ENCODE peak calls at places on chromosomes 11 and 22, in five cellular contexts. G is thyroid gland, Y is A549, D is prostate gland, E is neural progenitor cell. I is an unnamed sample.

GRCh38 chr22:29600846-29601245 is 2.6 kb upstream of the NF2 start:
- DNase-seq in G (no peak), Y (no peak), D (no peak), E (no peak), I (no peak)

GRCh38 chr11:20443596-20443995 is 56.1 kb downstream of the PRMT3 start:
- DNase-seq in G (no peak), Y (peak), D (no peak), E (peak), I (no peak)

GRCh38 chr11:468493-468892 is 18.4 kb downstream of the PTDSS2 start:
- DNase-seq in G (no peak), Y (no peak), D (no peak), E (no peak), I (no peak)

GRCh38 chr11:111795333-111795985 is 29.3 kb upstream of the PPP2R1B start:
- DNase-seq in G (no peak), Y (no peak), D (no peak), E (no peak), I (no peak)

GRCh38 chr11:100687630-100688395 is 725 bp downstream of the ARHGAP42 start:
- DNase-seq in G (peak), Y (peak), D (peak), E (peak), I (peak)

GRCh38 chr11:10481567-10482349 is 26.7 kb downstream of the AMPD3 start:
- DNase-seq in G (no peak), Y (no peak), D (no peak), E (no peak), I (no peak)

GRCh38 chr22:31829505-31829904 is 75.7 kb downstream of the DEPDC5 start:
- DNase-seq in G (no peak), Y (peak), D (no peak), E (no peak), I (no peak)

GRCh38 chr11:114163830-114164401 is 104.4 kb downstream of the ZBTB16 start:
- DNase-seq in G (no peak), Y (no peak), D (peak), E (no peak), I (no peak)

GRCh38 chr11:127350476-127350875 is 349.9 kb upstream of the KIRREL3 start:
- DNase-seq in G (no peak), Y (no peak), D (no peak), E (no peak), I (no peak)

GRCh38 chr11:63595296-63595695 is 18.9 kb downstream of the PLAAT3 start:
- DNase-seq in G (no peak), Y (no peak), D (no peak), E (no peak), I (no peak)

GRCh38 chr11:60978546-60979380 is 7.3 kb downstream of the CD6 start:
- DNase-seq in G (no peak), Y (no peak), D (no peak), E (no peak), I (no peak)

GRCh38 chr22:29259253-29259899 is 8.4 kb downstream of the RHBDD3 start:
- DNase-seq in G (no peak), Y (peak), D (no peak), E (peak), I (no peak)

GRCh38 chr22:27299181-27300085 is 502.1 kb downstream of the MN1 start:
- DNase-seq in G (no peak), Y (no peak), D (no peak), E (peak), I (no peak)

GRCh38 chr11:67311556-67312082 is 8.3 kb downstream of the SSH3 start:
- DNase-seq in G (no peak), Y (no peak), D (no peak), E (no peak), I (no peak)

GRCh38 chr11:17354070-17354924 is 2.7 kb downstream of the NCR3LG1 start:
- DNase-seq in G (peak), Y (peak), D (peak), E (peak), I (peak)

GRCh38 chr22:44202261-44202789 is 21.6 kb downstream of the PARVG start:
- DNase-seq in G (no peak), Y (no peak), D (no peak), E (no peak), I (no peak)

GRCh38 chr11:21546715-21547114 is 646.2 kb upstream of the ANO5 start:
- DNase-seq in G (no peak), Y (no peak), D (no peak), E (no peak), I (no peak)

GRCh38 chr11:46489668-46490560 is 98.3 kb upstream of the CHRM4 start:
- DNase-seq in G (no peak), Y (peak), D (no peak), E (peak), I (peak)

GRCh38 chr11:67352546-67353316 is 615 bp downstream of the POLD4 start:
- DNase-seq in G (peak), Y (no peak), D (peak), E (no peak), I (peak)

GRCh38 chr11:112590778-112591177 is 330.1 kb upstream of the PLET1 start:
- DNase-seq in G (no peak), Y (no peak), D (no peak), E (no peak), I (no peak)

GRCh38 chr22:47618611-47619010 is 856.2 kb downstream of the TBC1D22A start:
- DNase-seq in G (no peak), Y (no peak), D (no peak), E (no peak), I (no peak)

GRCh38 chr11:86416494-86416893 is 41.8 kb downstream of the CCDC81 start:
- DNase-seq in G (no peak), Y (no peak), D (no peak), E (no peak), I (no peak)

GRCh38 chr11:111039982-111040381 is 205.5 kb upstream of the POU2AF2 start:
- DNase-seq in G (no peak), Y (no peak), D (no peak), E (no peak), I (no peak)

GRCh38 chr11:125724125-125724524 is 22.0 kb upstream of the PATE1 start:
- DNase-seq in G (no peak), Y (peak), D (no peak), E (peak), I (no peak)

GRCh38 chr22:47095395-47096122 is 333.1 kb downstream of the TBC1D22A start:
- DNase-seq in G (no peak), Y (no peak), D (no peak), E (no peak), I (no peak)

GRCh38 chr22:48901324-48901723 is 926.3 kb downstream of the BRD1 start:
- DNase-seq in G (no peak), Y (no peak), D (no peak), E (no peak), I (no peak)

GRCh38 chr11:120337133-120337895 is 1.1 kb downstream of the ARHGEF12 start:
- DNase-seq in G (peak), Y (no peak), D (no peak), E (peak), I (peak)

DNA sequence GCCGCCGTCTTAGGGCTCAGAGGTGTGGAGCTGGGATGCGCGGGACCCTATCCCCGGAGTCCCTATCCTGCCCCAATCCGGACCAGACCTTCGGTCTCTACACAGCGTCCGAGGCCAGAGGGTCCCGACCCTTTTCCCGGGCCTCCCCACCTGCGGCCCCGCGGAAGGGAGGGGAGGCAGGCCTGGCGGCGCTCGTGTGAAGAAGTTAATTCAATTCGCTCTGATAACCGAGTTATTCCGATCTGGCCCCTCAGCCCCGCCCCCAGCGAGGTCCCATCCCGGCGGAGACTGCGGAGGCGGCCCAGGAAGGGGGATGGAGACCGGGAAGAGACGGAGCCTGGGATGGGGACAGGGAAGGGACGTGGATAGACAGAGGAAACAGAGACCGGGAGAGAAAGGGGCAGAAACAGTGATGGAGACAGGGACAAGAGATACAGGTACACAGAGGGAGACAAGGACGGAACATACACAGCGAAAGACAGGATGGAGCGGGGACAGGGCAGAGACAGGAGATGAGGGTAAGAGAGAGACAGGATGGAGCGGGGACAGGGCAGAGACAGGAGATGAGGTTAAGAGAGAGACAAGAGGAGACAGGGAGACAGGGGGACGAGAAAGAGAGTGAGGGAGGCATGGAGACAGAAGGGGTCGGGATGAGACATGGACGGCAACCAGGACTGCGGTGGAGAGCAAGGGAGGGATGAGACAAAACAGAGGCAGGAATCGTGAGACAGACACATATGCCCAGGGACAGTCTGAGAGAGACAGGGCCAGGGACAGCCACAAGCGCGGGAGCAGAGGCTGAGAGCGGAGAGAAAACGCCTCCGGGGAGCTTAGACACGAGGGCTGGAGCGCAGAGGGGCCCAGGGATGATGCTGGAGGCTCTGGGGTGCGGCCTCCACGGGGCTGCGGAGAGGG is 598 bp upstream of the PHOX2A start:
- DNase-seq in G (no peak), Y (no peak), D (no peak), E (peak), I (no peak)
- H3K4me3 ChIP-seq in G (no peak), Y (no peak), D (no peak), E (peak), I (no peak)

GRCh38 chr11:8871283-8871775 is 39.7 kb upstream of the AKIP1 start:
- DNase-seq in G (peak), Y (peak), D (peak), E (peak), I (peak)
- H3K27ac ChIP-seq in G (peak), Y (peak), D (peak), E (peak), I (peak)

GRCh38 chr22:45977003-45977395 is at the start of gene WNT7B:
- DNase-seq in G (peak), Y (peak), D (peak), E (peak), I (peak)

GRCh38 chr22:45978275-45978713 is 1.3 kb upstream of the WNT7B start:
- DNase-seq in G (no peak), Y (no peak), D (no peak), E (no peak), I (no peak)

GRCh38 chr22:45975266-45976161 is 1.4 kb downstream of the WNT7B start:
- DNase-seq in G (peak), Y (no peak), D (peak), E (peak), I (peak)

GRCh38 chr22:45977551-45978274 is 751 bp upstream of the WNT7B start:
- DNase-seq in G (no peak), Y (peak), D (peak), E (peak), I (no peak)

DNA sequence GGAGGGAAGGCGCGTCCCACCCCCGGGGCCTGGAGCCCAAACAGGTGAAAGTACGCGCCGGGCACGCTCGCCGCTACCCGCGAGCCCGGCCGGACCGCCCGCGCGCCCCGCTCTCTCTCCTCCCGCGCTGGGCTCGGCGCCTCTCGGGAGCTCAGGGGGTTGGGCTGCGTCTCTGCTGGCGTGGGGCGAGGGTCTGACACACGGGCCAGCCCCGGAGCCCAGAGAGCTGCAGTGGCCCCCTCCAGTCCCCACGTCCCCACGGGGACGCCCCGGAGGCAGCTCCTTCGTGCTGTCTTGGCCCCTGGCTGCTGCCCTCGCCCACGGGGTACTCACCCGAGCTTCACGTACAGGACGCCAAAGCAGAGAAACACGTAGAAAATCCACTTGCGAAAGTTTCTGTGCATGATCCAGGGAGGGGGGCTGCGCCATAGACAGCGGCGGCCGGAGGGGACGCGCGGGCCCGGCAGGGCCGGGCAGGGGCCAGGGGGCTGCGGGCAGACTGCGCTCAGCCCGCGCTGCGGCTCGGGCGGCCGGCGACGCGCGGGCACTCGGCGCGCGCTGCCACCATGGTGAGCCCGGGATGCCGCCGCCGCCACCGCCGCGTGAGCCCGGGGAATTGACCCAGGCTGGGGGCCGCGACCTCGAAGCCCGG is 485 bp downstream of the WNT7B start:
- DNase-seq in G (no peak), Y (no peak), D (no peak), E (peak), I (no peak)
- H3K4me3 ChIP-seq in G (peak), Y (peak), D (peak), E (peak), I (no peak)

GRCh38 chr11:69641681-69642548 is 959 bp downstream of the CCND1 start:
- DNase-seq in G (no peak), Y (no peak), D (no peak), E (peak), I (no peak)
- H3K27ac ChIP-seq in G (peak), Y (peak), D (peak), E (no peak), I (peak)

DNA sequence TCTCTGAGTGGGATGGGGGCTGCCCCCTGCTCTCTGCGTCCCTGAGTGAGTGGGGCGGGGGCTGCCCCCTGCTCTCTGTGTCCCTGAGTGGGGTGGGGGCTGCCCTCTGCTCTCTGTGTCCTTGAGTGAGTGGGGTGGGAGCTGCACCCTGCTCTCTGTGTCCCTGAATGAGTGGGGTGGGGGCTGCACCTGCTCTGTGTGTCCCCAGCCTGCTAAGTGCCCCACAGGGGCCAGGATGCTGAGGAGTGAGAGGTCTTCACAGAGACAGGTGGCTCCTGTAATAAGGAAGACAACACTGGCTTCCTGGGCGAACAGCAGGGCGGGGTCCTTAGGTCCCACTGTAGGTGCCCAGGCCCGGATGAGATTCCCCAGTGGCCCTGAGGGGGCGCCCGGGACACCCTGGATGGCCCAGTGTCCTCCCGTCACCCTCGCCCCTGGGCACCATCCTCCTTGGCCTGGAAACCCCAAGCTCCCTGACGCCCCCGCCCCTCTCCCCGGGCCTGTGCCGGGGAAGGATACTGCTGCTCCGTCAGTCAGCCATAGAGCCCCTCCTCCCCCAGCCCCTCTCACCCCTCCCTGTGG is 3.8 kb upstream of the CCDC188 start:
- DNase-seq in G (no peak), Y (no peak), D (no peak), E (no peak), I (no peak)
- H3K4me3 ChIP-seq in G (no peak), Y (no peak), D (no peak), E (no peak), I (no peak)

DNA sequence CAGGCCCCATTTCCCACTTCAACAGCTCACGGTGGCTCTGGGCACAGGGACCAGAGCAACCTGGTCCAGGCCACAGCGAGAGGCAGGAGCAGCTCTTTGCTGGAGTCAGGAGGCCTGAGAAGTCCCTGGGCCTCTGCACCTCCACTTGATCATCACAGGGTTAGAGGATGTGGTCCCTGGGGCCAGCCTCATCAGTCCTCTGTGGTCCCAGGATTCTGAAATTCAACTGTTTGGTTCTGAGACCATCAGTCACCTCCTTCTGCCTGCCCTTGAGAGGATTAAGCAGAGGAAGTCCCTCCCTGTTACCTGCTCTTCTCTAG is 24.9 kb upstream of the CBX7 start:
- DNase-seq in G (no peak), Y (no peak), D (no peak), E (no peak), I (no peak)
- H3K27ac ChIP-seq in G (peak), Y (peak), D (peak), E (no peak), I (peak)

GRCh38 chr11:128473631-128474030 is 113.7 kb downstream of the ETS1 start:
- DNase-seq in G (no peak), Y (no peak), D (no peak), E (no peak), I (no peak)
- H3K4me3 ChIP-seq in G (no peak), Y (no peak), D (no peak), E (no peak), I (no peak)

DNA sequence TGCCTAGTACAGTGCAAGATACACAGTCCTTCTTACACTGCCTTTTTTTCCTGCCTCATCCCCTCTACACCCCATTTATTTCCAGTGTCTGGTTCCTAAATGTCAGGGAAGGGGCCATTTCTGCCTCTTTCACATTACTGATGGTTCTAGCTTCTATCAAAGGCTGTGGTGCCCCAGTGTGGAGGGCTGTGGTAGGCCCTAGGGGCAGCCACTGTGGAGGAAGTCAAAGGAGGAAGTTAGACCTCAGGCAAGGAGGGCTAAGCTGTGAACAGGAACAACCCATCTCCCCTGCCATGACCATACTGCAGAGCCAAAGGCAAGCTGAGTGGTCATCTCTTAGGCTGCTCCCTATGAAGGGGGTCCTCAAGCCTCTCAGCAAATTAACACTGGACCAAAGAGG is 81.9 kb upstream of the CRTAM start:
- DNase-seq in G (no peak), Y (no peak), D (no peak), E (no peak), I (no peak)
- H3K27ac ChIP-seq in G (no peak), Y (peak), D (no peak), E (no peak), I (no peak)